ENCODE peak calls at places on chromosomes 11 and 22, in five cellular contexts. T is K562, C is GM23338, U is neuronal stem cell, A is astrocyte. H is an unnamed sample.

GRCh38 chr11:112219476-112220232 is 6.6 kb upstream of the PTS start:
- DNase-seq in T (peak), A (peak), U (peak), C (peak), H (no peak)

GRCh38 chr11:17722000-17722643 is 2.8 kb downstream of the MYOD1 start:
- DNase-seq in U (no peak), A (no peak), C (peak), T (peak), H (peak)

GRCh38 chr11:96337541-96338530 is 5.2 kb downstream of the MAML2 start:
- DNase-seq in U (no peak), T (peak), A (no peak), C (no peak), H (no peak)

GRCh38 chr22:27792452-27793165 is 8.9 kb downstream of the MN1 start:
- DNase-seq in T (no peak), A (no peak), U (no peak), C (no peak), H (peak)

GRCh38 chr22:49869091-49869830 is 15.6 kb downstream of the ZBED4 start:
- DNase-seq in A (no peak), T (no peak), C (no peak), U (no peak), H (no peak)

GRCh38 chr11:131231317-131231716 is 139.1 kb upstream of the NTM start:
- DNase-seq in C (no peak), A (no peak), U (no peak), T (no peak), H (no peak)

GRCh38 chr22:25159028-25159427 is 40.6 kb upstream of the CRYBB3 start:
- DNase-seq in U (no peak), C (no peak), A (peak), T (no peak), H (no peak)

GRCh38 chr11:65911682-65912568 is 6.9 kb downstream of the C11orf68 start:
- DNase-seq in A (peak), U (no peak), T (peak), C (peak), H (peak)

GRCh38 chr22:42786606-42787356 is 66.1 kb upstream of the A4GALT start:
- DNase-seq in C (no peak), U (no peak), A (no peak), T (no peak), H (no peak)

GRCh38 chr22:40764743-40765441 is 54.3 kb downstream of the SLC25A17 start:
- DNase-seq in C (no peak), U (no peak), A (no peak), T (no peak), H (no peak)

GRCh38 chr11:1654388-1655167 is 25.0 kb downstream of the KRTAP5-5 start:
- DNase-seq in T (no peak), U (no peak), A (no peak), C (no peak), H (peak)

GRCh38 chr11:67261942-67262681 is 4.2 kb upstream of the GRK2 start:
- DNase-seq in T (no peak), A (no peak), U (no peak), C (peak), H (peak)
- H3K4me3 ChIP-seq in T (no peak), A (no peak), U (peak), C (peak), H (no peak)

GRCh38 chr11:122663764-122664163 is 8.2 kb downstream of the UBASH3B start:
- DNase-seq in U (no peak), T (no peak), C (no peak), A (no peak), H (peak)

GRCh38 chr11:122666743-122667142 is 11.2 kb downstream of the UBASH3B start:
- DNase-seq in U (no peak), A (no peak), C (no peak), T (no peak), H (no peak)

GRCh38 chr11:122664188-122664587 is 8.7 kb downstream of the UBASH3B start:
- DNase-seq in U (no peak), C (no peak), T (no peak), A (no peak), H (no peak)

GRCh38 chr11:122663056-122663740 is 7.7 kb downstream of the UBASH3B start:
- DNase-seq in C (no peak), U (no peak), T (no peak), A (no peak), H (no peak)

DNA sequence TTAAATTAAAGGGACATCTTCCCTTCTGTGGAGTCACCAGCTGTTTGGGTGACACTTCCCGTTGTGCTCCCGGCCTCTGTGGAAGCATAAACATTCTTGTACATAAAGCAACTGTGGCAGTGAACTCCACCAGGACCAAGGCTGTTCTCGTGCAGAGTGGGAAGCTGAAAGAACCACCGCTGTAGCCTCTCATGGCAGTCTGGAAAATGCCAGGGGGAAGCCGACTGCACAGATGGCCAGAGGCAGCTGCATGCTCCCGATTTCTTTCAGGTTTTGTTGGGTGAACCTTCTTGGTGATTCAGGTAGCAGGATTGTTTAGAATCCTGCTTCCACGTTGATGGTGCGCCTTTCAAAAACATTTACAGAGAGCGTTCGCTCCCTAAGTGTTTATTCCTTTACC is 10.4 kb downstream of the UBASH3B start:
- DNase-seq in T (no peak), U (no peak), C (no peak), A (no peak), H (no peak)
- H3K27ac ChIP-seq in T (no peak), U (no peak), C (no peak), A (no peak), H (no peak)

DNA sequence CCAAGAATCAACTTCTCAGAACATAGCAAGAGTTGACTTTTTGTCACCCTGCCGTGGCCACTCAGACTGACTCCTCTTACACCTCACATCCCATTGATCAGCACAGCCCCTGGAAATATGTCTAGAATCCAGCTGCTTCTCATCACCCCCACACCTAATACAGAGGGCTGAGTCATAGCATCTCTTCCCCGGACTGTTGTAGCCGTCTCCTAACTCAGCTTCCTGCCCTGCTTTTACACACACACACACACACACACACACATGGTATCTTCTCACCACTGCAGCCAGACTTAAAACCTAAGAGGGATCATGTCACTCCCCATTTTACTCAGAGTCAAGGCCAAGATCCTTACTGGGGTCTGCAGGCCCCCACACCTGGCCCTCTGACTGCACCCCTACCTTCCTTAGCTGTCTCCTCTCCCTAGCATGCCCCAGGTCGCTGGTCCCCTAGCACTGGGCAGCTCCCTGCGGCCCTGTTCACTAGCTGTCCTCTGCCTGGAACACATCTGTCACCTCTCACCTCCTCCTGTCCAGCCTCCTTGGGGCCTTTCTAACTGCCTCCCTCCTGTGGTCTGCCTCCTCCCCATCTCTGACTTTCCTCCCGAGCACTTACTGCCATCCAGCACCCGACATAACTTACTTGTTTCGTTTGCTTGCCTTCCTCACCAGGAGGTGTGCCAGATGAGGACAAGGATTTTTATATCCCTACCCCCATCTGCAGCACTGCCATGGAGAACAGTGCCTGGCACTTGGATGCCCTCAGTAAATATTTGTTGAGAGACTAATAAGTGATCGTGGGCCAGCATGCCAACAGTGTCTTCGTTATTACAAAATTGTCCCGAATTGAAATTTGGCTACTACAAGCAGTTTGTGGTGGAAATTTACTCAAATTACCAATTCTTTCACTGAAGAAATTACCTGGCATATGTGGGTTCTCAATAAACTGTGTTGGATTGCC is 61.9 kb downstream of the BMAL1 start:
- DNase-seq in C (no peak), U (no peak), A (peak), T (no peak), H (peak)
- H2AFZ ChIP-seq in C (no peak), U (no peak), A (peak), T (no peak), H (peak)

DNA sequence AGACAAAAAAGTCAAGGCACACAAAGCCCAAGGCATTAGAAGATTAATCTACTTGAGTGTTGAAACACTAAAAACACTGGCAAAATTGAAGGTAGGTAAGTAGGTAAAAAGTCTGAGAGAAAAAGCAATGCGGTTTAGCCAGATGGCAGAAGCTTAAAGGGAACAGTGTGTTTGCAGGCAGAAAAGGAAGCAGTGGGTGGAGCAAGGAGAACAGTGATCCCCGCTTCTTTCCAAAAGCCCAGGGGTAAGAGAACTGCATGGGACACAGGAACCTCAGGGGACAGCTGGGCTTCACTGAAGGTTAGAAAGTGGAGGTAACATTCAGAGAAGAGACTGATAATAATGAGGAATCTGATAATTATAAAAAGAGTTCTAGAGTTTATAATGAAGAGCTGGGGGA is 16.0 kb downstream of the MRE11 start:
- DNase-seq in A (no peak), T (no peak), C (peak), U (no peak), H (no peak)
- H3K4me3 ChIP-seq in A (no peak), T (no peak), C (no peak), U (no peak), H (no peak)

GRCh38 chr11:46528445-46529085 is 65.3 kb downstream of the AMBRA1 start:
- DNase-seq in U (no peak), T (no peak), C (no peak), A (no peak), H (no peak)

GRCh38 chr11:46527586-46527985 is 66.2 kb downstream of the AMBRA1 start:
- DNase-seq in C (no peak), A (no peak), T (no peak), U (no peak), H (no peak)

GRCh38 chr11:46526489-46527215 is 67.2 kb downstream of the AMBRA1 start:
- DNase-seq in C (no peak), A (no peak), T (no peak), U (no peak), H (no peak)

GRCh38 chr11:46529086-46529905 is 64.5 kb downstream of the AMBRA1 start:
- DNase-seq in T (peak), A (peak), C (peak), U (peak), H (peak)

GRCh38 chr11:46529928-46530574 is 63.8 kb downstream of the AMBRA1 start:
- DNase-seq in C (no peak), A (no peak), T (no peak), U (no peak), H (no peak)
- H3K27ac ChIP-seq in C (peak), A (no peak), T (no peak), U (no peak), H (no peak)

GRCh38 chr11:36376888-36377758 is 81.0 kb downstream of the PRR5L start:
- DNase-seq in U (peak), A (peak), T (no peak), C (peak), H (peak)

GRCh38 chr11:36376315-36376887 is 80.3 kb downstream of the PRR5L start:
- DNase-seq in C (peak), A (peak), U (peak), T (no peak), H (peak)

GRCh38 chr11:36375348-36376314 is 79.5 kb downstream of the PRR5L start:
- DNase-seq in U (peak), C (peak), T (no peak), A (no peak), H (no peak)

GRCh38 chr11:36379653-36380052 is 83.6 kb downstream of the PRR5L start:
- DNase-seq in C (no peak), T (no peak), A (no peak), U (no peak), H (no peak)

GRCh38 chr11:36377759-36378553 is 81.9 kb downstream of the PRR5L start:
- DNase-seq in A (no peak), U (no peak), C (no peak), T (no peak), H (peak)
- H2AFZ ChIP-seq in A (peak), U (peak), C (peak), T (no peak), H (peak)

GRCh38 chr11:93476796-93477195 is 66.4 kb downstream of the SMCO4 start:
- DNase-seq in U (no peak), C (no peak), T (no peak), A (peak), H (peak)

GRCh38 chr11:93478841-93479240 is 64.3 kb downstream of the SMCO4 start:
- DNase-seq in T (no peak), U (no peak), A (no peak), C (no peak), H (no peak)

GRCh38 chr11:93481279-93481678 is 61.9 kb downstream of the SMCO4 start:
- DNase-seq in C (no peak), A (no peak), U (no peak), T (no peak), H (no peak)

GRCh38 chr11:93480756-93481155 is 62.4 kb downstream of the SMCO4 start:
- DNase-seq in A (no peak), T (no peak), C (no peak), U (no peak), H (no peak)

GRCh38 chr11:93477684-93478234 is 65.4 kb downstream of the SMCO4 start:
- DNase-seq in T (no peak), A (no peak), C (peak), U (peak), H (no peak)
- H3K4me3 ChIP-seq in T (no peak), A (no peak), C (peak), U (no peak), H (no peak)

DNA sequence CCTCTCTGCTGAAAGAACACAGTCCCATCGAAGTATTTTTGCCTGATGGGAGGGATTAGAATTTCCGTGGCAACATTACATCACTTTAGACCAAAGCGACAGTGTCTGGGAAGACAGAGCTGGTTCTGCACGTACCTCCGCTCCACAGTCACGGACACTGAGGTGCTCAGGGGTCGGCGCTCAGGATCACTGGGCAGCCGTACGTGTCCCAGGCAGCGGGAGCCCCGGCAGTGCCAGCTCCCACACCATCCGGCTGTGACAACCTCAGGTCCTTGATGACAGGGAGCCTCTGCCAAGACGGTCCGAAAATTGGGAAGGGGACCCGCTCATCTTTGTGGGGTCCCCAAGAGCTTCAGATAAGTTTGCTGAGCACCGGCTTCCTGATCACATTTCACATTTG is 61.8 kb upstream of the LINC01488 start:
- DNase-seq in T (no peak), U (no peak), A (no peak), C (no peak), H (no peak)
- H3K27ac ChIP-seq in T (no peak), U (no peak), A (peak), C (no peak), H (peak)